ENCODE peak calls at places on chromosome 3, in nine cellular contexts. U is GF-D8, C is ovary, P is psoas muscle, M is neural progenitor cell, D is NCI-H774, L is A172, R is cerebellum, B is H9. N is an unnamed sample.

GRCh38 chr3:115709135-115709534 is 85.8 kb downstream of the GAP43 start:
- DNase-seq in U (no peak), C (no peak), P (no peak), M (no peak), D (no peak), L (no peak), R (no peak), B (no peak), N (no peak)

GRCh38 chr3:134312072-134312872 is 61.6 kb upstream of the RYK start:
- DNase-seq in U (no peak), C (no peak), P (peak; percentile 71), M (peak; percentile 56), D (no peak), L (peak; percentile 80), R (no peak), B (peak; percentile 64), N (no peak)

GRCh38 chr3:98272126-98272525 is 8.1 kb downstream of the OR5H6 start:
- DNase-seq in U (no peak), C (no peak), P (no peak), M (no peak), D (no peak), L (no peak), R (no peak), B (no peak), N (no peak)

GRCh38 chr3:106029941-106030619 is 161.3 kb upstream of the CBLB start:
- DNase-seq in U (no peak), C (no peak), P (no peak), M (no peak), D (no peak), L (no peak), R (no peak), B (no peak), N (no peak)

GRCh38 chr3:25485673-25486072 is 57.6 kb downstream of the RARB start:
- DNase-seq in U (no peak), C (no peak), P (no peak), M (no peak), D (no peak), L (no peak), R (no peak), B (no peak), N (no peak)

GRCh38 chr3:183278479-183279088 is 25.5 kb downstream of the B3GNT5 start:
- DNase-seq in U (no peak), C (no peak), P (no peak), M (no peak), D (no peak), L (peak; percentile 31), R (peak; percentile 17), B (no peak), N (no peak)

GRCh38 chr3:29751647-29752263 is 470.9 kb downstream of the RBMS3 start:
- DNase-seq in U (no peak), C (no peak), P (no peak), M (no peak), D (no peak), L (no peak), R (no peak), B (no peak), N (no peak)

GRCh38 chr3:157042226-157042625 is 117.7 kb downstream of the CCNL1 start:
- DNase-seq in U (no peak), C (no peak), P (no peak), M (no peak), D (no peak), L (no peak), R (no peak), B (no peak), N (no peak)

GRCh38 chr3:134077649-134078081 is 47.9 kb upstream of the SLCO2A1 start:
- DNase-seq in U (no peak), C (no peak), P (no peak), M (no peak), D (no peak), L (no peak), R (no peak), B (no peak), N (no peak)

GRCh38 chr3:125143982-125144652 is 68.4 kb downstream of the SLC12A8 start:
- DNase-seq in U (no peak), C (peak; percentile 65), P (no peak), M (no peak), D (no peak), L (peak; percentile 84), R (no peak), B (no peak), N (no peak)

GRCh38 chr3:159234306-159234705 is 432.5 kb downstream of the MFSD1 start:
- DNase-seq in U (no peak), C (no peak), P (no peak), M (no peak), D (no peak), L (peak; percentile 16), R (no peak), B (no peak), N (no peak)

GRCh38 chr3:54670269-54671000 is 257.4 kb downstream of the LRTM1 start:
- DNase-seq in U (no peak), C (no peak), P (no peak), M (peak; percentile 44), D (no peak), L (peak; percentile 51), R (peak; percentile 55), B (peak; percentile 48), N (no peak)

GRCh38 chr3:132432639-132433038 is 15.3 kb downstream of the DNAJC13 start:
- DNase-seq in U (no peak), C (no peak), P (no peak), M (no peak), D (no peak), L (peak; percentile 86), R (no peak), B (no peak), N (no peak)

GRCh38 chr3:193897288-193897687 is 238.7 kb upstream of the HES1 start:
- DNase-seq in U (no peak), C (peak; percentile 83), P (peak; percentile 70), M (no peak), D (no peak), L (no peak), R (no peak), B (no peak), N (no peak)

GRCh38 chr3:141242035-141242721 is 10.6 kb downstream of the PXYLP1 start:
- DNase-seq in U (no peak), C (no peak), P (peak; percentile 68), M (no peak), D (no peak), L (no peak), R (no peak), B (no peak), N (no peak)

N was measured in naive B cell.